ENCODE peak calls at places on chromosomes 12 and 14, in five cellular contexts. S is CD4-positive, alpha-beta memory T cell; I is HEK293T; N is astrocyte of the spinal cord; R is psoas muscle. P is an unnamed sample.

GRCh38 chr14:101134851-101135486 is 231.4 kb upstream of the RTL1 start:
- DNase-seq in S (no peak), I (no peak), N (no peak), R (peak), P (no peak)

GRCh38 chr12:85874064-85874463 is at the start of gene NTS:
- DNase-seq in S (no peak), I (no peak), N (no peak), R (no peak), P (no peak)

GRCh38 chr12:29455087-29455486 is 42.4 kb downstream of the OVCH1 start:
- DNase-seq in S (no peak), I (no peak), N (no peak), R (no peak), P (no peak)

GRCh38 chr12:92478692-92479091 is 224.1 kb upstream of the PLEKHG7 start:
- DNase-seq in S (no peak), I (no peak), N (no peak), R (no peak), P (no peak)

GRCh38 chr12:131829795-131830334 is 1.7 kb downstream of the MMP17 start:
- DNase-seq in S (no peak), I (no peak), N (no peak), R (no peak), P (no peak)

GRCh38 chr12:3611853-3612703 is 121.1 kb downstream of the PRMT8 start:
- DNase-seq in S (no peak), I (no peak), N (no peak), R (no peak), P (no peak)

GRCh38 chr14:76591270-76591669 is 170.0 kb upstream of the VASH1 start:
- DNase-seq in S (no peak), I (no peak), N (no peak), R (no peak), P (no peak)

GRCh38 chr12:124588689-124589318 is 21.4 kb upstream of the NCOR2 start:
- DNase-seq in S (no peak), I (no peak), N (peak), R (no peak), P (no peak)

GRCh38 chr14:69615471-69616407 is 4.3 kb downstream of the SUSD6 start:
- DNase-seq in S (peak), I (no peak), N (peak), R (no peak), P (peak)

GRCh38 chr14:41144370-41144769 is 462.3 kb upstream of the LRFN5 start:
- DNase-seq in S (no peak), I (no peak), N (no peak), R (no peak), P (no peak)

GRCh38 chr14:67457782-67458181 is 30.7 kb downstream of the TMEM229B start:
- DNase-seq in S (no peak), I (no peak), N (no peak), R (peak), P (no peak)

GRCh38 chr12:94169495-94169894 is 21.1 kb downstream of the PLXNC1 start:
- DNase-seq in S (no peak), I (no peak), N (no peak), R (no peak), P (no peak)